ENCODE peak calls at places on chromosomes 6 and 20, in five cellular contexts. One of them, this sample, is unnamed.

GRCh38 chr20:50868509-50869495 is 62.4 kb downstream of the ADNP start:
- DNase-seq in AG09319: no peak
- DNase-seq in pancreas: no peak
- DNase-seq in lung: no peak
- DNase-seq in stomach: no peak
- DNase-seq in this sample: no peak

GRCh38 chr6:126268087-126268486 is 71.8 kb upstream of the CENPW start:
- DNase-seq in AG09319: no peak
- DNase-seq in pancreas: no peak
- DNase-seq in lung: no peak
- DNase-seq in stomach: no peak
- DNase-seq in this sample: no peak

GRCh38 chr20:51310216-51310615 is 232.3 kb downstream of the NFATC2 start:
- DNase-seq in AG09319: no peak
- DNase-seq in pancreas: no peak
- DNase-seq in lung: no peak
- DNase-seq in stomach: no peak
- DNase-seq in this sample: no peak

GRCh38 chr20:47544240-47544639 is 42.6 kb downstream of the NCOA3 start:
- DNase-seq in AG09319: no peak
- DNase-seq in pancreas: no peak
- DNase-seq in lung: no peak
- DNase-seq in stomach: no peak
- DNase-seq in this sample: no peak

GRCh38 chr6:168155193-168155592 is 76.2 kb upstream of the FRMD1 start:
- DNase-seq in AG09319: no peak
- DNase-seq in pancreas: no peak
- DNase-seq in lung: no peak
- DNase-seq in stomach: no peak
- DNase-seq in this sample: no peak

GRCh38 chr6:29488874-29489273 is 1.1 kb upstream of the MAS1L start:
- DNase-seq in AG09319: no peak
- DNase-seq in pancreas: no peak
- DNase-seq in lung: no peak
- DNase-seq in stomach: no peak
- DNase-seq in this sample: no peak

GRCh38 chr20:926646-927045 is 10.5 kb upstream of the ANGPT4 start:
- DNase-seq in AG09319: no peak
- DNase-seq in pancreas: no peak
- DNase-seq in lung: no peak
- DNase-seq in stomach: no peak
- DNase-seq in this sample: no peak

GRCh38 chr6:128208078-128208477 is 307.2 kb upstream of the THEMIS start:
- DNase-seq in AG09319: no peak
- DNase-seq in pancreas: no peak
- DNase-seq in lung: no peak
- DNase-seq in stomach: no peak
- DNase-seq in this sample: no peak

GRCh38 chr20:25042531-25043498 is 15.1 kb downstream of the ACSS1 start:
- DNase-seq in AG09319: no peak
- DNase-seq in pancreas: peak
- DNase-seq in lung: peak
- DNase-seq in stomach: peak
- DNase-seq in this sample: peak

GRCh38 chr20:24805456-24806233 is 143.4 kb upstream of the CST7 start:
- DNase-seq in AG09319: no peak
- DNase-seq in pancreas: no peak
- DNase-seq in lung: peak
- DNase-seq in stomach: no peak
- DNase-seq in this sample: no peak

GRCh38 chr6:133749427-133749826 is 139.5 kb upstream of the TCF21 start:
- DNase-seq in AG09319: no peak
- DNase-seq in pancreas: no peak
- DNase-seq in lung: peak
- DNase-seq in stomach: no peak
- DNase-seq in this sample: no peak

GRCh38 chr6:56906752-56907151 is 48.2 kb upstream of the BEND6 start:
- DNase-seq in AG09319: no peak
- DNase-seq in pancreas: no peak
- DNase-seq in lung: no peak
- DNase-seq in stomach: no peak
- DNase-seq in this sample: no peak

GRCh38 chr6:90610671-90611542 is 24.0 kb upstream of the MAP3K7 start:
- DNase-seq in AG09319: no peak
- DNase-seq in pancreas: peak
- DNase-seq in lung: no peak
- DNase-seq in stomach: no peak
- DNase-seq in this sample: no peak

GRCh38 chr6:78598966-78599365 is 268.4 kb upstream of the IRAK1BP1 start:
- DNase-seq in AG09319: peak
- DNase-seq in pancreas: no peak
- DNase-seq in lung: no peak
- DNase-seq in stomach: no peak
- DNase-seq in this sample: no peak

GRCh38 chr6:30227763-30228487 is 14.7 kb upstream of the TRIM26 start:
- DNase-seq in AG09319: no peak
- DNase-seq in pancreas: no peak
- DNase-seq in lung: no peak
- DNase-seq in stomach: no peak
- DNase-seq in this sample: no peak

GRCh38 chr6:27870486-27870885 is 41.7 kb downstream of the OR2B2 start:
- DNase-seq in AG09319: no peak
- DNase-seq in pancreas: no peak
- DNase-seq in lung: no peak
- DNase-seq in stomach: no peak
- DNase-seq in this sample: no peak

GRCh38 chr6:131628726-131629125 is 684 bp upstream of the MED23 start:
- DNase-seq in AG09319: no peak
- DNase-seq in pancreas: no peak
- DNase-seq in lung: no peak
- DNase-seq in stomach: no peak
- DNase-seq in this sample: no peak

GRCh38 chr6:148887181-148887580 is 140.4 kb downstream of the UST start:
- DNase-seq in AG09319: no peak
- DNase-seq in pancreas: peak
- DNase-seq in lung: no peak
- DNase-seq in stomach: peak
- DNase-seq in this sample: no peak

GRCh38 chr20:51529758-51530157 is 12.8 kb downstream of the NFATC2 start:
- DNase-seq in AG09319: no peak
- DNase-seq in pancreas: no peak
- DNase-seq in lung: no peak
- DNase-seq in stomach: peak
- DNase-seq in this sample: peak

GRCh38 chr6:7899889-7900213 is 10.7 kb downstream of the TXNDC5 start:
- DNase-seq in AG09319: no peak
- DNase-seq in pancreas: no peak
- DNase-seq in lung: no peak
- DNase-seq in stomach: no peak
- DNase-seq in this sample: no peak

GRCh38 chr6:7900621-7901020 is 10.0 kb downstream of the TXNDC5 start:
- DNase-seq in AG09319: no peak
- DNase-seq in pancreas: no peak
- DNase-seq in lung: no peak
- DNase-seq in stomach: no peak
- DNase-seq in this sample: no peak

GRCh38 chr6:7897461-7898192 is 13.0 kb downstream of the TXNDC5 start:
- DNase-seq in AG09319: no peak
- DNase-seq in pancreas: no peak
- DNase-seq in lung: no peak
- DNase-seq in stomach: no peak
- DNase-seq in this sample: no peak

GRCh38 chr6:7901056-7901455 is 9.5 kb downstream of the TXNDC5 start:
- DNase-seq in AG09319: no peak
- DNase-seq in pancreas: no peak
- DNase-seq in lung: no peak
- DNase-seq in stomach: no peak
- DNase-seq in this sample: no peak

GRCh38 chr6:7899046-7899888 is 11.3 kb downstream of the TXNDC5 start:
- DNase-seq in AG09319: no peak
- DNase-seq in pancreas: no peak
- DNase-seq in lung: no peak
- DNase-seq in stomach: no peak
- DNase-seq in this sample: no peak
- TF ChIP-seq CTCF in AG09319: no peak
- TF ChIP-seq CTCF in pancreas: no peak
- TF ChIP-seq CTCF in lung: no peak
- TF ChIP-seq CTCF in stomach: no peak
- TF ChIP-seq CTCF in this sample: no peak

GRCh38 chr6:129472239-129472638 is 237.7 kb downstream of the ARHGAP18 start:
- DNase-seq in AG09319: no peak
- DNase-seq in pancreas: no peak
- DNase-seq in lung: no peak
- DNase-seq in stomach: no peak
- DNase-seq in this sample: no peak

DNA sequence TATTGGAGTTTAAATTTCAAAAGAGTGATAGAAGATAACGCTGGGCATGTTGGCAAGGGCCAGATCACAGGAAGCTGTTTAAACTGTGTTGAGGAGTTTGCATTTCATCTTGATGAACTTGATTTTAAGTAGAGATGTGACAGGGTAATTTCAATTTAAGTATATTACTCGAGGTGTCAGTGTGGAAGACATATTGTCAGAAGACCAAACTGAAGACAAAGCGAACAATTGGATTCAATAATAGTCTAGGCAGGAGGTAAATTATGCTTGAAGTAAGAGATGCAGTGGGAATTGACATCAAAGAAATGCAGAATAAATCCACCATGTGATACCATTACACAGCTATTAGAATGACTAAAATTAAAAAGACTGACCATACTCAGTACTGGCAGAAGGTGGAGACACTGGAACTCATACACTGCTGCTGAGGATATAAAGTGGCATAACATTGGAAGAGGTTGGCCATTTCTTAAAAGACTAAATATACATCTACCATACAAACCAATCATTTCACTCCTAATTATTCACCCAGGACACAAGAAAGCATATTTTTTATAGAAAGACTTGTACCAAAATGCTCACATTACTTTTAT is 240.8 kb downstream of the ARHGAP18 start:
- DNase-seq in AG09319: no peak
- DNase-seq in pancreas: no peak
- DNase-seq in lung: no peak
- DNase-seq in stomach: no peak
- DNase-seq in this sample: no peak
- TF ChIP-seq CTCF in AG09319: no peak
- TF ChIP-seq CTCF in pancreas: no peak
- TF ChIP-seq CTCF in lung: no peak
- TF ChIP-seq CTCF in stomach: no peak
- TF ChIP-seq CTCF in this sample: no peak

DNA sequence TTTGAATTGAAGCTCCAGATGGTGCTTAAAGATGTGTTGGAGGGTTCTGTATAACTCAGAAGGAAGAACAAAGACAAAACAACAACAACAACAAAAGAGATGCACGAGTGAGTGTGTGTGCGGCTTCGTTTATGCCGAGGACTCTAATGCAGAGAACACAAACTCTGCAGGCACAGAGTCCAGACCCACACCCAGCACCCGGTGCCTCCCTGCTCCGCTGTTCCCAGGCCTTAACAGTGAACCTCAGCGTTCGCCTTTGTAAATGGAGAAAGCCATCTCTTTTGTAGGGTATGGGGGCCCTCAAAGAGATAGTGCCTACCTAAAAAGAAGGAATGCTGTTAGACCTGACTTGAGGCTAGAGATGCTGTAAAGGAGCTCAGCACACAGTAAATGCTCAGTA is 243.3 kb downstream of the ERMARD start:
- DNase-seq in AG09319: no peak
- DNase-seq in pancreas: no peak
- DNase-seq in lung: no peak
- DNase-seq in stomach: no peak
- DNase-seq in this sample: no peak
- TF ChIP-seq CTCF in AG09319: no peak
- TF ChIP-seq CTCF in pancreas: no peak
- TF ChIP-seq CTCF in lung: no peak
- TF ChIP-seq CTCF in stomach: no peak
- TF ChIP-seq CTCF in this sample: no peak

GRCh38 chr6:166008441-166009369 is 158.9 kb downstream of the TBXT start:
- DNase-seq in AG09319: no peak
- DNase-seq in pancreas: no peak
- DNase-seq in lung: no peak
- DNase-seq in stomach: no peak
- DNase-seq in this sample: no peak
- TF ChIP-seq CTCF in AG09319: peak
- TF ChIP-seq CTCF in pancreas: no peak
- TF ChIP-seq CTCF in lung: no peak
- TF ChIP-seq CTCF in stomach: no peak
- TF ChIP-seq CTCF in this sample: no peak

GRCh38 chr6:152151930-152152329 is 344.4 kb downstream of the ESR1 start:
- DNase-seq in AG09319: no peak
- DNase-seq in pancreas: no peak
- DNase-seq in lung: no peak
- DNase-seq in stomach: no peak
- DNase-seq in this sample: no peak
- TF ChIP-seq CTCF in AG09319: no peak
- TF ChIP-seq CTCF in pancreas: no peak
- TF ChIP-seq CTCF in lung: no peak
- TF ChIP-seq CTCF in stomach: no peak
- TF ChIP-seq CTCF in this sample: no peak

GRCh38 chr20:62804021-62804631 is 509 bp upstream of the OGFR start:
- DNase-seq in AG09319: no peak
- DNase-seq in pancreas: no peak
- DNase-seq in lung: no peak
- DNase-seq in stomach: no peak
- DNase-seq in this sample: no peak
- TF ChIP-seq CTCF in AG09319: no peak
- TF ChIP-seq CTCF in pancreas: no peak
- TF ChIP-seq CTCF in lung: no peak
- TF ChIP-seq CTCF in stomach: no peak
- TF ChIP-seq CTCF in this sample: no peak